ENCODE peak calls at places on chromosomes 13 and 19, in five cellular contexts. T is breast epithelium, X is K562, L is tibial nerve, U is stomach. S is an unnamed sample.

GRCh38 chr13:25574437-25575426 is 203.0 kb downstream of the ATP8A2 start:
- DNase-seq in T (peak; percentile 72), X (peak; percentile 52), L (peak; percentile 94), U (peak; percentile 81), S (no peak)

GRCh38 chr13:26679411-26679810 is 81.2 kb downstream of the GPR12 start:
- DNase-seq in T (no peak), X (no peak), L (no peak), U (no peak), S (no peak)

GRCh38 chr13:100664171-100664900 is 10.3 kb downstream of the TMTC4 start:
- DNase-seq in T (no peak), X (no peak), L (no peak), U (no peak), S (no peak)

GRCh38 chr19:29483641-29483920 is 42.2 kb upstream of the VSTM2B start:
- DNase-seq in T (no peak), X (no peak), L (no peak), U (no peak), S (no peak)

GRCh38 chr13:101258071-101258470 is 158.2 kb downstream of the NALCN start:
- DNase-seq in T (no peak), X (no peak), L (no peak), U (no peak), S (no peak)

GRCh38 chr13:44810067-44810840 is 179.0 kb downstream of the NUFIP1 start:
- DNase-seq in T (no peak), X (no peak), L (peak; percentile 44), U (peak; percentile 31), S (no peak)

GRCh38 chr19:17982430-17982829 is 15.5 kb downstream of the KCNN1 start:
- DNase-seq in T (no peak), X (no peak), L (no peak), U (no peak), S (peak; percentile 73)

GRCh38 chr13:44471686-44472085 is 98.1 kb downstream of the SERP2 start:
- DNase-seq in T (no peak), X (no peak), L (no peak), U (no peak), S (no peak)

GRCh38 chr13:44385847-44386246 is 12.2 kb downstream of the SERP2 start:
- DNase-seq in T (no peak), X (no peak), L (no peak), U (no peak), S (no peak)

GRCh38 chr13:55572408-55572807 is 1568.3 kb upstream of the PRR20A start:
- DNase-seq in T (no peak), X (no peak), L (no peak), U (no peak), S (no peak)

GRCh38 chr19:44113784-44114390 is 688 bp downstream of the ZNF225 start:
- DNase-seq in T (no peak), X (no peak), L (no peak), U (no peak), S (no peak)

GRCh38 chr19:45645631-45646344 is 6.6 kb upstream of the EML2 start:
- DNase-seq in T (peak; percentile 66), X (peak; percentile 90), L (peak; percentile 57), U (peak; percentile 88), S (peak; percentile 73)

GRCh38 chr13:85093808-85094207 is 705.4 kb downstream of the SLITRK6 start:
- DNase-seq in T (no peak), X (no peak), L (peak; percentile 62), U (no peak), S (no peak)

GRCh38 chr13:111952814-111953213 is 114.1 kb upstream of the SOX1 start:
- DNase-seq in T (no peak), X (no peak), L (no peak), U (no peak), S (no peak)

GRCh38 chr19:12784394-12784870 is 6.9 kb upstream of the JUNB start:
- DNase-seq in T (no peak), X (peak; percentile 68), L (no peak), U (no peak), S (no peak)

GRCh38 chr13:93037780-93038179 is 188.8 kb upstream of the GPC6 start:
- DNase-seq in T (no peak), X (no peak), L (no peak), U (no peak), S (no peak)

GRCh38 chr13:43360911-43361605 is 337.7 kb downstream of the DNAJC15 start:
- DNase-seq in T (no peak), X (no peak), L (no peak), U (no peak), S (no peak)

GRCh38 chr13:84025828-84026227 is 143.6 kb upstream of the SLITRK1 start:
- DNase-seq in T (no peak), X (no peak), L (no peak), U (no peak), S (no peak)

GRCh38 chr13:80923907-80924306 is 583.0 kb upstream of the SPRY2 start:
- DNase-seq in T (no peak), X (no peak), L (no peak), U (no peak), S (no peak)

GRCh38 chr19:49887653-49888477 is 8.8 kb downstream of the IL4I1 start:
- DNase-seq in T (no peak), X (no peak), L (no peak), U (no peak), S (no peak)

GRCh38 chr13:21069561-21070004 is 8.2 kb upstream of the LATS2 start:
- DNase-seq in T (no peak), X (no peak), L (peak; percentile 49), U (no peak), S (no peak)

GRCh38 chr13:37621811-37622361 is 23.3 kb upstream of the POSTN start:
- DNase-seq in T (no peak), X (no peak), L (no peak), U (no peak), S (no peak)

GRCh38 chr13:45168555-45168930 is 32.3 kb downstream of the KCTD4 start:
- DNase-seq in T (no peak), X (no peak), L (no peak), U (no peak), S (no peak)

GRCh38 chr13:19606152-19606551 is 27.3 kb upstream of the MPHOSPH8 start:
- DNase-seq in T (no peak), X (no peak), L (no peak), U (no peak), S (no peak)

GRCh38 chr13:46149272-46150133 is 32.5 kb downstream of the LCP1 start:
- DNase-seq in T (no peak), X (no peak), L (no peak), U (no peak), S (no peak)

GRCh38 chr13:44703371-44703770 is 127.2 kb upstream of the TSC22D1 start:
- DNase-seq in T (no peak), X (no peak), L (no peak), U (no peak), S (no peak)

GRCh38 chr13:72851678-72852014 is 69.7 kb downstream of the PIBF1 start:
- DNase-seq in T (no peak), X (no peak), L (no peak), U (no peak), S (no peak)

DNA sequence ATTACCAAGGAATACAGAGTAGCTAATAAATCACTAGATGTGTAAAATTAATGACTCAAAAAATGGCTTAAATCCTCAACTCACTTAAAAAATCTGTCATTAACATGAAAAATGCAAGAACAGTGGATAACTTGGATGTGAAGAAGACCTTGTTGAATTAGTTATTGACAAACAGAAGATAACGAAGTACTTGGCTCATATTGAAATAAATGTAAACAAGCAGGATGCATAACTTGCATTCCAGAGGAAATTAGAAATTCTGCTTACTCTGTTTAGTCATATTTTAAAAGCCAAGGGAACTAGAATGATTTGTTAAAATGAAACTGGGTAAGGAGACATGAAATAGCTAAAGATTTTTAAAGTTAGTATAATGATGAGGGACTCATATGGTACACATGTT is 1812.2 kb downstream of the PCDH9 start:
- DNase-seq in T (no peak), X (no peak), L (no peak), U (no peak), S (no peak)
- TF ChIP-seq POLR2A in T (no peak), X (no peak), L (no peak), U (no peak), S (no peak)

GRCh38 chr13:98866882-98867281 is 111.0 kb downstream of the DOCK9 start:
- DNase-seq in T (no peak), X (peak; percentile 21), L (no peak), U (no peak), S (no peak)
- TF ChIP-seq CTCF in T (no peak), X (no peak), L (no peak), U (no peak), S (no peak)

GRCh38 chr19:41956621-41957020 is 2.5 kb downstream of the RABAC1 start:
- DNase-seq in T (no peak), X (no peak), L (no peak), U (no peak), S (peak; percentile 65)
- TF ChIP-seq POLR2A in T (no peak), X (no peak), L (no peak), U (no peak), S (no peak)

GRCh38 chr19:31355330-31356289 is 6.4 kb upstream of the TSHZ3 start:
- DNase-seq in T (no peak), X (no peak), L (no peak), U (no peak), S (no peak)
- TF ChIP-seq CTCF in T (no peak), X (no peak), L (no peak), U (no peak), S (no peak)

DNA sequence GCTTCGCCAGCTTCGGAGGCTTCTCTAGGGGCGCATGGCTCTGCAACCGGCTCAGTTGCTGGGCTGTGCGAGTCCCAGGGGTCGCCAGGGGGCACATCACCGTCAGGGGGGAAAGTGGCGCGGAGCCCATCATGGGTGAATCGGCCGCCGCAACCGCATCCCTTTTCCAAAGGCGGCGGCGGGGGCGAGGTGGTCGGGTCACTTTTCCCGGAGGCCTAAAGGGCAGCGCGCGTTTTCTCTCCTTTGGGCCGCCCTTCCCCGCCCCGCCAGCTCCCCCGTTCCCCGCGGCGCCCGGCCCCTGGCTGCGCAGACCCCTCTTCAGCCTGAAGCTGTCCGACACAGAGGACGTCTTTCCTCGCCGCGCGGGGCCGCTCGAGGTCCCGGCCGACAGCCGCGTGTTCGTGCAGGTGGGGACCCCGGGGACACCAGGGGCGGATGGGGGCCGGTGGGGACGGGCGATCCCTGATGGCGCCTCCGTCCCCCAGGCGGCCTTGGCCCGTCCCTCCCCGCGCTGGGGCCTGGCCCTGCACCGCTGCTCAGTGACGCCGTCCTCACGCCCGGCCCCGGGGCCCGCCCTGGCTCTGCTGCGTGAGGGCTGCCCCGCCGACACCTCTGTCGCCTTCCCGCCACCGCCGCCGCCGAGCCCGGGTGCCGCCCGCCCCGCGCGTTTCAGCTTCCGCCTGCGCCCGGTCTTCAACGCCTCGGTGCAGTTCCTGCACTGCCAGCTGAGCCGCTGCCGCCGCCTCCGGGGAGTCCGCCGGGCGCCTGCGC is 1.7 kb downstream of the TGFBR3L start:
- DNase-seq in T (no peak), X (no peak), L (no peak), U (peak; percentile 42), S (no peak)
- TF ChIP-seq POLR2A in T (no peak), X (no peak), L (no peak), U (no peak), S (no peak)

S was measured in upper lobe of left lung.